ENCODE peak calls at places on chromosomes 4 and X, in ten cellular contexts. E is A549, C is H54, G is testis, R is IMR-90, D is sigmoid colon, M is endothelial cell of umbilical vein, O is right lobe of liver, T is NB4, J is spleen. I is an unnamed sample.

GRCh38 chr4:52248836-52249235 is 197.7 kb downstream of the SPATA18 start:
- DNase-seq in C (no peak), J (no peak), O (no peak), T (peak), R (no peak), G (no peak), M (no peak), E (no peak), D (no peak), I (no peak)

GRCh38 chr4:147479817-147480216 is 1.1 kb upstream of the EDNRA start:
- DNase-seq in D (no peak), J (no peak), M (no peak), C (no peak), R (peak), E (no peak), T (peak), O (no peak), G (no peak), I (no peak)

GRCh38 chr4:127261476-127261875 is 371.3 kb upstream of the INTU start:
- DNase-seq in R (no peak), M (no peak), G (no peak), C (no peak), O (no peak), E (no peak), D (no peak), T (no peak), J (no peak), I (no peak)

GRCh38 chr4:88737304-88738015 is 39.8 kb upstream of the NAP1L5 start:
- DNase-seq in D (peak), R (peak), T (no peak), J (no peak), O (no peak), G (no peak), E (no peak), M (peak), C (no peak), I (no peak)

GRCh38 chrX:65821721-65822496 is 154.5 kb downstream of the MSN start:
- DNase-seq in E (no peak), D (no peak), R (no peak), J (peak), O (peak), G (peak), M (no peak), C (no peak), T (no peak), I (peak)

GRCh38 chrX:11672213-11672612 is 6.5 kb upstream of the ARHGAP6 start:
- DNase-seq in J (no peak), T (no peak), D (no peak), M (no peak), C (no peak), O (no peak), G (no peak), R (no peak), E (no peak), I (no peak)

GRCh38 chrX:153433161-153433680 is 12.6 kb downstream of the TREX2 start:
- DNase-seq in C (no peak), M (no peak), O (no peak), G (no peak), E (no peak), T (no peak), R (no peak), J (no peak), D (no peak), I (no peak)

GRCh38 chr4:15414601-15415091 is 13.2 kb upstream of the C1QTNF7 start:
- DNase-seq in G (no peak), J (no peak), E (no peak), D (no peak), M (no peak), C (no peak), R (peak), O (no peak), T (no peak), I (no peak)

GRCh38 chr4:77074961-77075855 is 581 bp downstream of the CCNI start:
- DNase-seq in R (peak), D (peak), J (peak), T (peak), G (peak), C (peak), O (peak), M (peak), E (no peak), I (peak)

GRCh38 chr4:185222598-185222997 is 13.2 kb downstream of the SNX25 start:
- DNase-seq in G (no peak), J (no peak), M (no peak), T (no peak), O (no peak), C (no peak), E (no peak), D (no peak), R (peak), I (no peak)

GRCh38 chr4:140109626-140110213 is 44.3 kb downstream of the MAML3 start:
- DNase-seq in D (no peak), J (no peak), R (no peak), E (no peak), C (no peak), T (no peak), M (no peak), O (no peak), G (no peak), I (no peak)

GRCh38 chr4:144820115-144820514 is 174.2 kb downstream of the HHIP start:
- DNase-seq in G (no peak), C (no peak), M (no peak), T (no peak), O (no peak), D (no peak), E (no peak), J (no peak), R (peak), I (no peak)

GRCh38 chr4:70902577-70903281 is 560 bp downstream of the MOB1B start:
- DNase-seq in C (peak), E (peak), R (peak), M (peak), D (no peak), G (no peak), J (no peak), O (no peak), T (peak), I (no peak)

GRCh38 chrX:68710870-68711576 is 63.6 kb downstream of the STARD8 start:
- DNase-seq in G (peak), R (peak), O (peak), D (peak), C (peak), T (peak), E (peak), J (peak), M (peak), I (peak)

GRCh38 chrX:69156638-69157037 is 8.6 kb downstream of the PJA1 start:
- DNase-seq in J (no peak), R (no peak), E (no peak), C (no peak), O (no peak), G (no peak), D (no peak), T (no peak), M (no peak), I (no peak)

GRCh38 chr4:947491-947971 is 15.3 kb downstream of the TMEM175 start:
- DNase-seq in M (no peak), O (no peak), D (peak), J (peak), R (no peak), T (no peak), C (no peak), G (no peak), E (no peak), I (no peak)

GRCh38 chrX:75544760-75545159 is 21.9 kb upstream of the ZDHHC15 start:
- DNase-seq in E (no peak), G (no peak), M (no peak), T (no peak), O (no peak), J (no peak), D (no peak), C (no peak), R (no peak), I (no peak)

GRCh38 chr4:67550491-67551256 is 5.4 kb upstream of the CENPC start:
- DNase-seq in C (no peak), E (no peak), R (no peak), T (no peak), G (no peak), O (no peak), J (no peak), M (no peak), D (no peak), I (no peak)

GRCh38 chr4:702618-703048 is 3.0 kb upstream of the PCGF3 start:
- DNase-seq in D (peak), T (no peak), R (no peak), O (no peak), M (no peak), E (no peak), G (no peak), C (no peak), J (peak), I (peak)

GRCh38 chrX:40105016-40105790 is 7.4 kb upstream of the BCOR start:
- DNase-seq in O (peak), C (no peak), G (peak), R (no peak), D (no peak), M (peak), T (peak), E (peak), J (peak), I (peak)

GRCh38 chrX:118350221-118350620 is 4.3 kb downstream of the WDR44 start:
- DNase-seq in E (no peak), R (peak), J (no peak), T (peak), G (no peak), M (peak), C (no peak), O (no peak), D (no peak), I (no peak)

GRCh38 chr4:100995671-100996070 is 351.7 kb downstream of the PPP3CA start:
- DNase-seq in G (no peak), M (no peak), C (no peak), D (no peak), E (no peak), T (no peak), O (no peak), J (no peak), R (no peak), I (no peak)

GRCh38 chr4:120544838-120545237 is 377.7 kb downstream of the PRDM5 start:
- DNase-seq in D (no peak), M (no peak), O (no peak), C (no peak), G (peak), R (no peak), E (no peak), T (no peak), J (no peak), I (no peak)

GRCh38 chr4:41887821-41888699 is 47.2 kb upstream of the TMEM33 start:
- DNase-seq in T (peak), C (no peak), J (no peak), D (no peak), M (peak), R (peak), O (no peak), G (peak), E (no peak), I (peak)

GRCh38 chr4:124278477-124278876 is 434.1 kb downstream of the ANKRD50 start:
- DNase-seq in C (no peak), O (no peak), E (no peak), G (no peak), M (no peak), R (peak), D (no peak), T (no peak), J (no peak), I (no peak)

GRCh38 chr4:177483271-177483670 is 41.0 kb upstream of the AGA start:
- DNase-seq in T (no peak), M (peak), D (no peak), O (no peak), E (no peak), R (peak), G (no peak), J (no peak), C (no peak), I (no peak)

GRCh38 chr4:807792-808191 is 18.1 kb downstream of the CPLX1 start:
- DNase-seq in J (no peak), D (no peak), E (no peak), R (no peak), T (no peak), M (no peak), G (no peak), C (no peak), O (no peak), I (no peak)

GRCh38 chr4:183504064-183504929 is 561 bp upstream of the ING2 start:
- DNase-seq in M (peak), E (peak), T (peak), J (peak), R (peak), O (peak), G (peak), D (peak), C (peak), I (peak)
- TF ChIP-seq POLR2A in M (peak), E (peak), T (peak), J (no peak), R (peak), O (peak), G (peak), D (no peak), C (peak), I (peak)

DNA sequence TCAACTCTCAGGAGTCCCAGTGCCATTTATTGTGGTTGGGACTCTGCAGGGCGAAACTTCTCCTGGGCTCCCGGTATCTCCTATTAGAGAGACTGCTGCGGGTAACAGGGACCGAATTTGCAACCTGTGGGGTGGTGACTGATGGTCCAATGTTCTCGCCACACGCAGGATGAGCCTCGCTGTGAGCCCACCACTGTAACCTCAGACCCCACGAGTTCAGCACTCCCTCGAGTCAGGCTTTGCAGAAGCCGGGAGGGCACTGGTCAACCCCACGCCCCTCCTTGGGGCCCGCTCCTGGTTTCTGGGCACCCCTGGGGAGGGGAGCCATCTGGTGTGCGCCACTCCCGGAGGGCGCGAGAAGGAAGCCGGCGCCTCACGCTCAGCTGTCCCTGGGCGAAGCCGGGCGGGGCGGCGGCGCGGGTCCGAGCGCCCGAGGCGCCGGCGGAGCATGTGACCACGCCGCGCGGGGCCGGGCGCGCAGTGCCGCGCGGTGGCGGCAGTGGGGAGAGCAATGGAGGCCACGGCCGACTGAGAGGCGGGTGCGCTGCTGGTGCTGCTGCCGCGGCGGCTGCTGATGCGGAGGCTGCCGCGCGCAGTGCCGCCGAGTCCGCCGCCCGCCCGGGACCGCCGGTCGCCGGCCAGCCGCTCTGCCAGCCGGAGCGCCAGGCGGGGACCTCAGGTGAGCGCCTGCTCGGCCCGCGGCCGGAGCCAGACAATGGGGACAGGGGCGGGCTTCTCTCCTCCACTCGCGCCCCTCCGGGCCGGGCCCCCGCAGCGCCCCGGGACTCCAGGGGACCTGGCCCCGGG is 100.1 kb downstream of the CEP135 start:
- DNase-seq in G (peak), M (peak), R (peak), D (peak), J (peak), E (peak), T (peak), O (peak), C (peak), I (peak)
- TF ChIP-seq POLR2A in G (no peak), M (no peak), R (no peak), D (no peak), J (no peak), E (peak), T (no peak), O (no peak), C (no peak), I (peak)

DNA sequence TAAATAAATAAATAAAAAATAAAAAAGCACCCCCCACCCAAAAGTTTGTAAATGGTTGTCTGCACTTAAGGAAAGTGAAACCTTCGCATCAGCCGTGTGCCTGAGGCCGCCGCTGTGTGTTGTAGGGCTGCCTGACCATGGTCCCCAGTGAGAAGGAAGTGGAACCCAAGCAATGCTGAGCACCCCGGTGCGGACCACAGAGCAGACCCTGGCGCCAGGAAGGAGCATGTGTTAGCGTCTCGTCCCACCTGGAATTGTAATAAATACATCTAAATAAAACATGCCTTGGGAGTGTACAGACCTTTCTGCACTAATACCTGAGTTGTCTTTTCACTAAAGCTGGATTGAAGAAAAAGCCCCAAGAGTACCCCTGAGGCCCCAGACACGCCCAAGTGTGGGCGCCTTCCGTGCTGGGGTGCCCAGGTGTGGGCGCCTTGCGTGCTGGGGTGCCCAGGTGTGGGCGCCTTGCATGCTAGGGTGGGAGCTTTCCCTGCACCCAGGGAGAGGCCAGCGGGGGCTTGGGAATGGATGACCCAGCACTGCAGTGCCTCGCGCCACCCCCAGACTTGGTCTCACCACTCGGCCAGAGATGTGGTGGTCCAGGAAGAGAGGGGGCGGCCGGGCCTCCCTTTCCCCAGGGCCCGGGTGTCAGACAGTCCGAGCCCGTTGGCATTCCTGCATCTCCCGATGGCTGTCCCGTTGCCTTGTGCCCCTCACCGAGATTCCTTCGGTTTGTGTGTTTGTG is 33.7 kb downstream of the HTT-AS start:
- DNase-seq in E (no peak), T (no peak), O (peak), R (no peak), C (no peak), D (no peak), G (no peak), J (peak), M (no peak), I (no peak)
- TF ChIP-seq POLR2A in E (no peak), T (no peak), O (no peak), R (no peak), C (no peak), D (no peak), G (no peak), J (no peak), M (no peak), I (no peak)

GRCh38 chr4:64360664-64361398 is 48.4 kb downstream of the TECRL start:
- DNase-seq in M (no peak), E (no peak), J (peak), G (no peak), R (no peak), C (no peak), O (no peak), T (no peak), D (no peak), I (no peak)
- TF ChIP-seq POLR2A in M (no peak), E (no peak), J (no peak), G (no peak), R (no peak), C (no peak), O (no peak), T (no peak), D (no peak), I (no peak)

DNA sequence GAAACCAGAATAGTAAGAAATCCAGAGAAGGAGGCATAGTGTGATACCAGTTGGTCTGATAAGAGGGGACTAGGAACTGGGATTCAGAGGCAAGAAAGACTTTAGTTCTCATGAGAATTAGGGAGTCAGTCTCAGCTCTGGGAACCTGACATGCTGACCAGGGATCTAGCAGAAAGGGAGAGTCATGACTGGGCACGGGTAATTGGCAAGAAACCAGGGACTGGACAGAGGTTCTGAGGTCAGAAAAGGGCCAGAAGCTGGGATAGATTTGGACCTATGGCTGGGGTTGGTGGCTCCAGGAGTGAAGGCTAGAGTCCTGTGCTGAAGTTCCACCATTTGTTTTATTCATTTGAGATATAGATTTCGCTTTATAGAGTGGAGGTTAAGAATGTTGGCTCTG is 110.2 kb upstream of the C1GALT1C1 start:
- DNase-seq in G (no peak), E (no peak), O (no peak), T (no peak), M (no peak), C (no peak), R (no peak), D (no peak), J (no peak), I (no peak)
- TF ChIP-seq POLR2A in G (no peak), E (no peak), O (no peak), T (no peak), M (no peak), C (no peak), R (no peak), D (no peak), J (no peak), I (no peak)

DNA sequence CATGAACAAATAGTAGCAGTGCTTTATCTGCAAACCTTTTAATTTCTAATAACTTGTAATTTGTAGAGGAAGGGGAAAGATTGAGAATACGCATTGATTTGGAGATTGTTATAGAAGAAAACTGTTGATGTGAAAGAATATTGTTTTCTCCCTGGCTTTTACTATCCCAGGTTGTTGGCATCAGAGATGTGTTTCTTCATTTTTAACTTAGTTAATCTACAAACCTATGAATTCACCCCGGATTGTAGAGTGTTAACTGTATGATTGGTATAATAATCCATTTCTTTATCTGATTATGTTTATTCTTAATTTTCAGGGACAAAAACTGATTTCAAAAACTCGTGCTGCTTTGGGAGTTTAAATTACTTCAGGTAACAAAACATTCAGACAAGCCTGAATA is 18.9 kb downstream of the AFP start:
- DNase-seq in D (no peak), M (no peak), E (no peak), O (no peak), C (no peak), G (no peak), T (no peak), R (no peak), J (no peak), I (no peak)
- TF ChIP-seq POLR2A in D (no peak), M (no peak), E (no peak), O (no peak), C (no peak), G (no peak), T (no peak), R (no peak), J (no peak), I (no peak)

GRCh38 chrX:107000013-107000515 is at the start of gene MORC4:
- DNase-seq in G (peak), R (peak), D (peak), T (no peak), O (peak), E (peak), C (peak), M (peak), J (peak), I (peak)
- TF ChIP-seq POLR2A in G (no peak), R (peak), D (no peak), T (no peak), O (peak), E (peak), C (peak), M (no peak), J (no peak), I (no peak)

I was measured in erythroblast.